ENCODE peak calls at places on chromosomes 6 and 20, in six cellular contexts. X is fibroblast of pulmonary artery, O is skeletal muscle cell, Y is bronchial epithelial cell, V is progenitor cell of endocrine pancreas, L is fibroblast of mammary gland. R is an unnamed sample.

GRCh38 chr6:104603108-104603745 is 256.5 kb downstream of the HACE1 start:
- DNase-seq in X (no peak), O (no peak), Y (no peak), V (no peak), L (no peak), R (no peak)

GRCh38 chr20:63696311-63696627 is 183 bp upstream of the TNFRSF6B start:
- DNase-seq in X (no peak), O (no peak), Y (peak), V (no peak), L (no peak), R (no peak)

GRCh38 chr20:50593005-50593335 is 82.8 kb downstream of the PTPN1 start:
- DNase-seq in X (no peak), O (no peak), Y (no peak), V (no peak), L (no peak), R (no peak)

GRCh38 chr6:106225581-106225980 is 100.0 kb downstream of the ATG5 start:
- DNase-seq in X (no peak), O (no peak), Y (no peak), V (no peak), L (no peak), R (no peak)

GRCh38 chr6:35063701-35064507 is 77.2 kb downstream of the TCP11 start:
- DNase-seq in X (no peak), O (no peak), Y (no peak), V (no peak), L (no peak), R (no peak)

GRCh38 chr6:112189494-112189893 is 64.9 kb downstream of the LAMA4 start:
- DNase-seq in X (no peak), O (peak), Y (no peak), V (no peak), L (peak), R (no peak)

GRCh38 chr6:35044771-35045275 is 96.3 kb downstream of the TCP11 start:
- DNase-seq in X (peak), O (no peak), Y (peak), V (no peak), L (peak), R (no peak)

GRCh38 chr20:2396241-2396814 is 15.6 kb downstream of the TGM6 start:
- DNase-seq in X (no peak), O (no peak), Y (no peak), V (no peak), L (no peak), R (no peak)

GRCh38 chr6:168377856-168378832 is 58.6 kb upstream of the DACT2 start:
- DNase-seq in X (no peak), O (no peak), Y (no peak), V (no peak), L (no peak), R (no peak)

GRCh38 chr6:89475634-89476033 is 42.7 kb downstream of the ANKRD6 start:
- DNase-seq in X (peak), O (peak), Y (no peak), V (no peak), L (peak), R (peak)

GRCh38 chr6:74447013-74447412 is 751.0 kb downstream of the CD109 start:
- DNase-seq in X (peak), O (no peak), Y (no peak), V (no peak), L (peak), R (no peak)

GRCh38 chr6:15444881-15445280 is 199.0 kb downstream of the JARID2 start:
- DNase-seq in X (no peak), O (no peak), Y (no peak), V (no peak), L (no peak), R (no peak)

GRCh38 chr6:25612666-25613065 is 39.3 kb upstream of the SCGN start:
- DNase-seq in X (no peak), O (no peak), Y (no peak), V (no peak), L (no peak), R (no peak)

GRCh38 chr6:17968081-17968518 is 19.3 kb downstream of the KIF13A start:
- DNase-seq in X (no peak), O (no peak), Y (peak), V (no peak), L (no peak), R (no peak)

GRCh38 chr6:11486051-11486450 is 51.5 kb upstream of the TMEM170B start:
- DNase-seq in X (no peak), O (no peak), Y (no peak), V (no peak), L (no peak), R (no peak)

GRCh38 chr20:1345030-1345755 is 16.3 kb upstream of the SDCBP2 start:
- DNase-seq in X (no peak), O (no peak), Y (peak), V (no peak), L (no peak), R (no peak)

GRCh38 chr20:32460683-32461320 is 102.7 kb downstream of the ASXL1 start:
- DNase-seq in X (no peak), O (no peak), Y (no peak), V (no peak), L (no peak), R (no peak)

GRCh38 chr6:38697846-38698245 is 5.1 kb downstream of the GLO1 start:
- DNase-seq in X (no peak), O (no peak), Y (no peak), V (no peak), L (no peak), R (no peak)

GRCh38 chr6:137148291-137149076 is 25.0 kb downstream of the IL22RA2 start:
- DNase-seq in X (peak), O (peak), Y (peak), V (no peak), L (peak), R (no peak)

GRCh38 chr6:72894091-72894490 is 272.2 kb downstream of the KCNQ5 start:
- DNase-seq in X (no peak), O (no peak), Y (peak), V (no peak), L (no peak), R (no peak)

GRCh38 chr6:147132889-147133288 is 71.3 kb upstream of the STXBP5 start:
- DNase-seq in X (peak), O (peak), Y (peak), V (no peak), L (peak), R (no peak)

GRCh38 chr6:124066995-124067552 is 263.4 kb downstream of the NKAIN2 start:
- DNase-seq in X (no peak), O (no peak), Y (no peak), V (no peak), L (no peak), R (no peak)

GRCh38 chr20:32138921-32139320 is 29.4 kb downstream of the TM9SF4 start:
- DNase-seq in X (no peak), O (no peak), Y (no peak), V (no peak), L (no peak), R (no peak)

R was measured in naive thymus-derived CD4-positive, alpha-beta T cell.